ENCODE peak calls at places on chromosomes 5 and 9, in six cellular contexts. B is AG10803, V is T-helper 2 cell, Z is PC-3, X is natural killer cell, W is spleen. L is an unnamed sample.

GRCh38 chr5:65186646-65187227 is 295.0 kb downstream of the ADAMTS6 start:
- DNase-seq in B (peak), V (no peak), Z (no peak), X (no peak), W (no peak), L (no peak)

GRCh38 chr5:72515211-72515610 is 8.0 kb upstream of the ZNF366 start:
- DNase-seq in B (no peak), V (no peak), Z (peak), X (no peak), W (no peak), L (no peak)

GRCh38 chr5:31664566-31664965 is 25.6 kb downstream of the PDZD2 start:
- DNase-seq in B (no peak), V (no peak), Z (peak), X (no peak), W (no peak), L (no peak)

GRCh38 chr5:107607656-107608368 is 62.9 kb downstream of the EFNA5 start:
- DNase-seq in B (no peak), V (no peak), Z (no peak), X (no peak), W (no peak), L (no peak)

GRCh38 chr9:41229408-41230401 is 40.6 kb upstream of the ZNG1F start:
- DNase-seq in B (peak), V (peak), Z (no peak), X (no peak), W (peak), L (peak)

GRCh38 chr5:1527533-1528205 is 3.9 kb upstream of the LPCAT1 start:
- DNase-seq in B (no peak), V (no peak), Z (no peak), X (no peak), W (no peak), L (peak)

GRCh38 chr9:137316012-137316981 is 14.2 kb upstream of the NRARP start:
- DNase-seq in B (no peak), V (no peak), Z (peak), X (no peak), W (peak), L (peak)

GRCh38 chr5:167643616-167644015 is 647.8 kb upstream of the WWC1 start:
- DNase-seq in B (peak), V (no peak), Z (no peak), X (no peak), W (no peak), L (no peak)

GRCh38 chr5:180523629-180524466 is 29.7 kb downstream of the CNOT6 start:
- DNase-seq in B (no peak), V (no peak), Z (no peak), X (no peak), W (no peak), L (no peak)

GRCh38 chr9:98708933-98709911 is at the start of gene GABBR2:
- DNase-seq in B (peak), V (no peak), Z (no peak), X (no peak), W (no peak), L (no peak)

GRCh38 chr5:12780536-12780935 is 876.3 kb upstream of the CTNND2 start:
- DNase-seq in B (no peak), V (no peak), Z (no peak), X (no peak), W (no peak), L (no peak)

GRCh38 chr9:85224729-85225128 is 517.0 kb downstream of the AGTPBP1 start:
- DNase-seq in B (peak), V (no peak), Z (peak), X (no peak), W (no peak), L (no peak)